ENCODE peak calls at places on chromosomes 6 and 20, in six cellular contexts. K, B, N, X, C and E are unnamed samples.

GRCh38 chr6:130417951-130418350 is 52.1 kb downstream of the TMEM200A start:
- DNase-seq in K (no peak), B (no peak), N (no peak), X (peak; percentile 48), C (no peak), E (no peak)

GRCh38 chr20:6490849-6491248 is 276.6 kb upstream of the BMP2 start:
- DNase-seq in K (no peak), B (no peak), N (no peak), X (no peak), C (no peak), E (no peak)

GRCh38 chr6:149454405-149454848 is 30.4 kb downstream of the ZC3H12D start:
- DNase-seq in K (no peak), B (peak; percentile 96), N (peak; percentile 98), X (peak; percentile 99), C (peak; percentile 79), E (no peak)

GRCh38 chr20:39878809-39879208 is 810.2 kb downstream of the MAFB start:
- DNase-seq in K (no peak), B (no peak), N (no peak), X (no peak), C (no peak), E (no peak)

GRCh38 chr6:124536792-124537191 is 425.4 kb upstream of the RNF217 start:
- DNase-seq in K (no peak), B (no peak), N (no peak), X (no peak), C (no peak), E (no peak)

GRCh38 chr20:7217606-7218005 is 450.1 kb downstream of the BMP2 start:
- DNase-seq in K (no peak), B (no peak), N (no peak), X (no peak), C (no peak), E (no peak)

GRCh38 chr6:75041381-75041780 is 164.5 kb downstream of the COL12A1 start:
- DNase-seq in K (no peak), B (no peak), N (no peak), X (no peak), C (no peak), E (no peak)

GRCh38 chr20:25541676-25542075 is 43.7 kb downstream of the NINL start:
- DNase-seq in K (no peak), B (no peak), N (no peak), X (peak; percentile 79), C (no peak), E (no peak)

GRCh38 chr6:80465513-80465912 is 359.0 kb downstream of the BCKDHB start:
- DNase-seq in K (no peak), B (no peak), N (no peak), X (no peak), C (no peak), E (no peak)

GRCh38 chr6:30061766-30062458 is 847 bp downstream of the POLR1H start:
- DNase-seq in K (no peak), B (no peak), N (no peak), X (peak; percentile 39), C (peak; percentile 26), E (no peak)

GRCh38 chr20:49292010-49292409 is 14.2 kb upstream of the ZNFX1 start:
- DNase-seq in K (no peak), B (no peak), N (no peak), X (no peak), C (no peak), E (no peak)

GRCh38 chr6:64000873-64001497 is 365.4 kb downstream of the PHF3 start:
- DNase-seq in K (no peak), B (no peak), N (no peak), X (no peak), C (no peak), E (no peak)

GRCh38 chr6:14814016-14814415 is 431.9 kb upstream of the JARID2 start:
- DNase-seq in K (no peak), B (no peak), N (no peak), X (no peak), C (no peak), E (no peak)

GRCh38 chr6:93418448-93419303 is 683 bp downstream of the EPHA7 start:
- DNase-seq in K (no peak), B (peak; percentile 47), N (peak; percentile 20), X (peak; percentile 41), C (no peak), E (peak; percentile 79)

GRCh38 chr20:44748005-44748370 is 2.3 kb downstream of the KCNK15 start:
- DNase-seq in K (no peak), B (no peak), N (no peak), X (no peak), C (no peak), E (no peak)

GRCh38 chr6:43308101-43308989 is at the start of gene CRIP3:
- DNase-seq in K (peak; percentile 29), B (peak; percentile 66), N (peak; percentile 44), X (peak; percentile 67), C (peak; percentile 26), E (peak; percentile 86)

GRCh38 chr20:60074276-60074675 is 116.1 kb downstream of the CDH26 start:
- DNase-seq in K (no peak), B (no peak), N (no peak), X (no peak), C (no peak), E (no peak)

GRCh38 chr20:19423892-19424620 is 211.6 kb downstream of the SLC24A3 start:
- DNase-seq in K (no peak), B (no peak), N (no peak), X (no peak), C (no peak), E (no peak)

GRCh38 chr6:139801571-139802321 is 427.3 kb upstream of the CITED2 start:
- DNase-seq in K (no peak), B (no peak), N (no peak), X (peak; percentile 52), C (no peak), E (no peak)

GRCh38 chr6:12134581-12134980 is 122.5 kb downstream of the HIVEP1 start:
- DNase-seq in K (no peak), B (no peak), N (no peak), X (no peak), C (no peak), E (no peak)

GRCh38 chr6:38131527-38131965 is 312.0 kb downstream of the ZFAND3 start:
- DNase-seq in K (no peak), B (no peak), N (no peak), X (peak; percentile 97), C (no peak), E (no peak)

GRCh38 chr6:29552512-29553051 is 7.0 kb downstream of the UBD start:
- DNase-seq in K (no peak), B (no peak), N (no peak), X (peak; percentile 79), C (no peak), E (peak; percentile 7)

GRCh38 chr6:158539363-158539762 is 20.5 kb upstream of the TMEM181 start:
- DNase-seq in K (no peak), B (no peak), N (no peak), X (no peak), C (no peak), E (no peak)

GRCh38 chr6:41922154-41922553 is 855 bp downstream of the BYSL start:
- DNase-seq in K (no peak), B (no peak), N (no peak), X (no peak), C (no peak), E (no peak)
- H3K27ac ChIP-seq in K (peak overlapping the region; percentile 97), B (peak overlapping the region; percentile 97), N (no peak overlapping the region), X (peak overlapping the region; percentile 97), C (no peak overlapping the region), E (peak overlapping the region; percentile 98)

GRCh38 chr20:50426865-50427739 is 83.1 kb upstream of the PTPN1 start:
- DNase-seq in K (no peak), B (no peak), N (no peak), X (no peak), C (no peak), E (no peak)

GRCh38 chr20:50420380-50420779 is 89.8 kb upstream of the PTPN1 start:
- DNase-seq in K (no peak), B (no peak), N (no peak), X (no peak), C (no peak), E (no peak)

GRCh38 chr20:50421356-50422340 is 88.5 kb upstream of the PTPN1 start:
- DNase-seq in K (no peak), B (no peak), N (no peak), X (no peak), C (no peak), E (no peak)

GRCh38 chr20:50425076-50425475 is 85.1 kb upstream of the PTPN1 start:
- DNase-seq in K (no peak), B (no peak), N (no peak), X (no peak), C (no peak), E (no peak)

DNA sequence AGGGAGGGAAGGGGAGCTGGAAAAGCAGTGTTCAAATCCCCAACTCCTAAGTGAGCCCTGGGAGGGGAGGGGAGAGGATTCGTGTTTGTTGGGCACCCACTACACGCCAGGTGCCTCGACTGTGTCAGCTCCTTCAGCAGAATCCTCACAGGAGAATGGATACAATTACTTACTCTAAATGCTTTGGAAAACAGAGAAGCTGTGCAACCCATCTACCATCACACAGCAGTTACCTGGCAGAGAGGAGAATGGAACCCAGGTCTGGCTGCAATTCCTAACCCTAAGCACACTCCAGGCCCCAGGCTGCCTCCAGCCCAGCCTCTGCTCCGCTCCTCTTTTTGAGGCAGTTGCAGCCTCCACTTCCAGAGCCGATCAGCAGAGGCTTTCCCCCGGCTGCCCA is 86.4 kb upstream of the PTPN1 start:
- DNase-seq in K (no peak), B (no peak), N (no peak), X (no peak), C (no peak), E (no peak)
- H3K27ac ChIP-seq in K (no peak overlapping the region), B (peak overlapping the region; percentile 71), N (peak overlapping the region; percentile 41), X (no peak overlapping the region), C (peak overlapping the region; percentile 79), E (no peak overlapping the region)

GRCh38 chr6:31587791-31588777 is 2.0 kb downstream of the LST1 start:
- DNase-seq in K (no peak), B (no peak), N (no peak), X (no peak), C (no peak), E (no peak)

GRCh38 chr6:31585531-31585930 is 546 bp upstream of the LST1 start:
- DNase-seq in K (peak; percentile 38), B (no peak), N (no peak), X (no peak), C (no peak), E (no peak)

GRCh38 chr6:31588871-31589650 is 3.0 kb downstream of the LST1 start:
- DNase-seq in K (no peak), B (no peak), N (no peak), X (peak; percentile 14), C (no peak), E (no peak)

GRCh38 chr6:31586013-31586412 is at the start of gene LST1:
- DNase-seq in K (no peak), B (no peak), N (no peak), X (peak; percentile 21), C (no peak), E (no peak)

DNA sequence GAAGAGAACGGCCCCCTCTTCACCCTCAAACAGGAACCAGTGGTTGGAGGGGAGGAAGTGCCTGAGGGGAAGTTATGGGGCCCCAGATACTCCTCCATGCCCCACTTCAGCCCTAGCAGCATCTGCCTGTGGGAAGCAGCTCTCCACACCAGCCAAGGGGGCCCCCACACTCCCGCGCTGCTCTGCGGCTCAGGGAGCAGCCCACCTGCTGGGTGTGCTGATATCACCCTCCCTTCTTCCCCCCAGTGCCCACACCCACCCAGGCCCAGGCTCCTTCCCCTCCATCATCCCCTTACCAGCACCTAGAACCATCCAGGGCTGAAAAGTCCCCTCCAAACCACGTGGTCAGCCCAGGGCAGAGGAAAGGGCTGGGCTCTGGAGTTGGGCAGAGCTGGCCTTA is 519 bp downstream of the LST1 start:
- DNase-seq in K (no peak), B (no peak), N (no peak), X (no peak), C (no peak), E (no peak)
- H3K27ac ChIP-seq in K (peak overlapping the region; percentile 95), B (peak overlapping the region; percentile 64), N (peak overlapping the region; percentile 49), X (no peak overlapping the region), C (no peak overlapping the region), E (no peak overlapping the region)

GRCh38 chr6:118370722-118371121 is 177.4 kb upstream of the PLN start:
- DNase-seq in K (no peak), B (no peak), N (no peak), X (peak; percentile 12), C (no peak), E (no peak)
- H3K27ac ChIP-seq in K (no peak overlapping the region), B (no peak overlapping the region), N (peak overlapping the region; percentile 93), X (no peak overlapping the region), C (no peak overlapping the region), E (no peak overlapping the region)